ENCODE peak calls at places on chromosome 10, in eight cellular contexts. F is neuronal stem cell, J is GDM1, M is cardiac muscle cell, S is epithelial cell of prostate, L is mammary epithelial cell, Y is NCI-H2171 treated with DMSO at 0.1 percent for 48 hours, V is GM13976. H is an unnamed sample.

GRCh38 chr10:9296206-9296605 is 1241.7 kb downstream of the GATA3 start:
- DNase-seq in F (no peak), J (no peak), M (no peak), S (no peak), L (no peak), Y (no peak), V (no peak), H (no peak)

GRCh38 chr10:96292971-96293909 is 11.0 kb upstream of the DNTT start:
- DNase-seq in F (peak), J (peak), M (peak), S (no peak), L (peak), Y (peak), V (peak), H (peak)

GRCh38 chr10:3258291-3258848 is 85.8 kb upstream of the PITRM1 start:
- DNase-seq in F (no peak), J (no peak), M (no peak), S (no peak), L (no peak), Y (no peak), V (no peak), H (no peak)

GRCh38 chr10:46285966-46286620 is 704 bp upstream of the ANTXRL start:
- DNase-seq in F (no peak), J (no peak), M (no peak), S (no peak), L (no peak), Y (no peak), V (no peak), H (no peak)

GRCh38 chr10:123862421-123863188 is 29.0 kb downstream of the CPXM2 start:
- DNase-seq in F (no peak), J (no peak), M (no peak), S (no peak), L (no peak), Y (peak), V (no peak), H (no peak)

GRCh38 chr10:52903397-52903938 is 130.9 kb upstream of the MBL2 start:
- DNase-seq in F (no peak), J (no peak), M (no peak), S (no peak), L (no peak), Y (no peak), V (no peak), H (no peak)

GRCh38 chr10:132655735-132656134 is 118.1 kb downstream of the INPP5A start:
- DNase-seq in F (no peak), J (no peak), M (no peak), S (no peak), L (no peak), Y (no peak), V (no peak), H (no peak)

GRCh38 chr10:125162181-125162906 is 2.0 kb upstream of the CTBP2 start:
- DNase-seq in F (no peak), J (no peak), M (no peak), S (no peak), L (no peak), Y (no peak), V (no peak), H (no peak)

GRCh38 chr10:50508315-50509051 is 115.3 kb downstream of the SGMS1 start:
- DNase-seq in F (no peak), J (no peak), M (no peak), S (no peak), L (no peak), Y (no peak), V (peak), H (peak)

GRCh38 chr10:61845196-61845949 is 56.1 kb upstream of the ARID5B start:
- DNase-seq in F (no peak), J (no peak), M (no peak), S (no peak), L (no peak), Y (no peak), V (no peak), H (no peak)

GRCh38 chr10:15809450-15809849 is 50.9 kb downstream of the MINDY3 start:
- DNase-seq in F (no peak), J (no peak), M (no peak), S (no peak), L (no peak), Y (no peak), V (no peak), H (no peak)

GRCh38 chr10:79065091-79065551 is 3.6 kb upstream of the ZMIZ1 start:
- DNase-seq in F (no peak), J (no peak), M (no peak), S (no peak), L (no peak), Y (no peak), V (no peak), H (no peak)

GRCh38 chr10:28177944-28178637 is 124.8 kb downstream of the MPP7 start:
- DNase-seq in F (no peak), J (no peak), M (no peak), S (no peak), L (peak), Y (no peak), V (peak), H (peak)

GRCh38 chr10:86045896-86046295 is 320.7 kb downstream of the GRID1 start:
- DNase-seq in F (no peak), J (no peak), M (no peak), S (no peak), L (no peak), Y (no peak), V (no peak), H (no peak)

GRCh38 chr10:61063911-61064310 is 119.9 kb upstream of the RHOBTB1 start:
- DNase-seq in F (no peak), J (no peak), M (no peak), S (peak), L (no peak), Y (no peak), V (no peak), H (no peak)

GRCh38 chr10:104208730-104209129 is 23.4 kb downstream of the CFAP43 start:
- DNase-seq in F (no peak), J (no peak), M (no peak), S (no peak), L (no peak), Y (peak), V (no peak), H (no peak)

GRCh38 chr10:131872011-131872836 is 28.6 kb upstream of the PPP2R2D start:
- DNase-seq in F (no peak), J (no peak), M (no peak), S (no peak), L (no peak), Y (no peak), V (no peak), H (no peak)

GRCh38 chr10:26437637-26438461 is at the start of gene APBB1IP:
- DNase-seq in F (no peak), J (peak), M (no peak), S (no peak), L (no peak), Y (no peak), V (peak), H (peak)

GRCh38 chr10:119207367-119207668 is at the start of gene GRK5:
- DNase-seq in F (peak), J (peak), M (peak), S (peak), L (peak), Y (peak), V (peak), H (peak)

GRCh38 chr10:99779335-99779734 is 3.1 kb upstream of the ABCC2 start:
- DNase-seq in F (no peak), J (peak), M (peak), S (no peak), L (peak), Y (no peak), V (no peak), H (no peak)

GRCh38 chr10:58104419-58104818 is 163.3 kb downstream of the IPMK start:
- DNase-seq in F (no peak), J (no peak), M (no peak), S (no peak), L (no peak), Y (no peak), V (no peak), H (no peak)

GRCh38 chr10:113235505-113235904 is 285.5 kb downstream of the TCF7L2 start:
- DNase-seq in F (no peak), J (no peak), M (no peak), S (no peak), L (no peak), Y (no peak), V (no peak), H (no peak)

GRCh38 chr10:99870051-99870730 is 87.8 kb downstream of the ABCC2 start:
- DNase-seq in F (no peak), J (no peak), M (no peak), S (no peak), L (no peak), Y (no peak), V (no peak), H (no peak)

GRCh38 chr10:63707254-63707910 is 186.2 kb downstream of the REEP3 start:
- DNase-seq in F (no peak), J (no peak), M (no peak), S (peak), L (peak), Y (no peak), V (peak), H (peak)

GRCh38 chr10:24983946-24984345 is 31.5 kb upstream of the PRTFDC1 start:
- DNase-seq in F (no peak), J (no peak), M (no peak), S (no peak), L (no peak), Y (no peak), V (no peak), H (no peak)

GRCh38 chr10:37379991-37380390 is 254.6 kb downstream of the ANKRD30A start:
- DNase-seq in F (no peak), J (no peak), M (no peak), S (peak), L (peak), Y (no peak), V (no peak), H (no peak)

GRCh38 chr10:84097787-84098353 is 41.4 kb upstream of the GHITM start:
- DNase-seq in F (peak), J (no peak), M (peak), S (no peak), L (no peak), Y (peak), V (no peak), H (no peak)

GRCh38 chr10:133198206-133198605 is 31.8 kb upstream of the UTF1 start:
- DNase-seq in F (no peak), J (no peak), M (no peak), S (no peak), L (no peak), Y (no peak), V (no peak), H (no peak)

GRCh38 chr10:70853031-70853430 is 35.3 kb downstream of the PCBD1 start:
- DNase-seq in F (no peak), J (no peak), M (no peak), S (no peak), L (peak), Y (no peak), V (no peak), H (no peak)

GRCh38 chr10:120981601-120982381 is 130.6 kb downstream of the WDR11 start:
- DNase-seq in F (no peak), J (no peak), M (no peak), S (no peak), L (no peak), Y (no peak), V (no peak), H (no peak)

GRCh38 chr10:79487296-79488194 is 24.8 kb upstream of the EIF5AL1 start:
- DNase-seq in F (peak), J (peak), M (peak), S (no peak), L (peak), Y (no peak), V (peak), H (peak)

H was measured in GM20000.